ENCODE peak calls at places on chromosomes 6 and 20, in ten cellular contexts. One of them, this sample, is unnamed.

GRCh38 chr20:57073402-57073801 is 193.0 kb downstream of the BMP7 start:
- DNase-seq in COR-L47: no peak
- DNase-seq in CD4-positive, alpha-beta T cell: no peak
- DNase-seq in NCI-H345: no peak
- DNase-seq in NCI-H2171: no peak
- DNase-seq in astrocyte of the hippocampus: no peak
- DNase-seq in epithelial cell of esophagus: no peak
- DNase-seq in fibroblast of lung: no peak
- DNase-seq in endothelial cell: no peak
- DNase-seq in left ventricle myocardium superior: no peak
- DNase-seq in this sample: no peak

GRCh38 chr6:15638373-15638772 is 24.5 kb downstream of the DTNBP1 start:
- DNase-seq in COR-L47: no peak
- DNase-seq in CD4-positive, alpha-beta T cell: no peak
- DNase-seq in NCI-H345: no peak
- DNase-seq in NCI-H2171: no peak
- DNase-seq in astrocyte of the hippocampus: no peak
- DNase-seq in epithelial cell of esophagus: no peak
- DNase-seq in fibroblast of lung: no peak
- DNase-seq in endothelial cell: no peak
- DNase-seq in left ventricle myocardium superior: no peak
- DNase-seq in this sample: no peak

GRCh38 chr6:150546457-150546856 is 53.2 kb upstream of the PLEKHG1 start:
- DNase-seq in COR-L47: no peak
- DNase-seq in CD4-positive, alpha-beta T cell: no peak
- DNase-seq in NCI-H345: no peak
- DNase-seq in NCI-H2171: no peak
- DNase-seq in astrocyte of the hippocampus: no peak
- DNase-seq in epithelial cell of esophagus: no peak
- DNase-seq in fibroblast of lung: no peak
- DNase-seq in endothelial cell: peak; percentile 17
- DNase-seq in left ventricle myocardium superior: no peak
- DNase-seq in this sample: no peak

GRCh38 chr6:89475106-89475505 is 42.2 kb downstream of the ANKRD6 start:
- DNase-seq in COR-L47: no peak
- DNase-seq in CD4-positive, alpha-beta T cell: no peak
- DNase-seq in NCI-H345: no peak
- DNase-seq in NCI-H2171: no peak
- DNase-seq in astrocyte of the hippocampus: no peak
- DNase-seq in epithelial cell of esophagus: peak; percentile 40
- DNase-seq in fibroblast of lung: peak; percentile 13
- DNase-seq in endothelial cell: no peak
- DNase-seq in left ventricle myocardium superior: no peak
- DNase-seq in this sample: no peak

GRCh38 chr20:58993332-58994248 is 12.5 kb downstream of the NELFCD start:
- DNase-seq in COR-L47: no peak
- DNase-seq in CD4-positive, alpha-beta T cell: no peak
- DNase-seq in NCI-H345: no peak
- DNase-seq in NCI-H2171: no peak
- DNase-seq in astrocyte of the hippocampus: no peak
- DNase-seq in epithelial cell of esophagus: no peak
- DNase-seq in fibroblast of lung: no peak
- DNase-seq in endothelial cell: no peak
- DNase-seq in left ventricle myocardium superior: no peak
- DNase-seq in this sample: no peak

GRCh38 chr6:168823397-168824020 is 382.5 kb downstream of the SMOC2 start:
- DNase-seq in COR-L47: no peak
- DNase-seq in CD4-positive, alpha-beta T cell: no peak
- DNase-seq in NCI-H345: no peak
- DNase-seq in NCI-H2171: no peak
- DNase-seq in astrocyte of the hippocampus: peak; percentile 12
- DNase-seq in epithelial cell of esophagus: no peak
- DNase-seq in fibroblast of lung: peak; percentile 2
- DNase-seq in endothelial cell: no peak
- DNase-seq in left ventricle myocardium superior: no peak
- DNase-seq in this sample: no peak

GRCh38 chr6:15491255-15491985 is 171.4 kb downstream of the DTNBP1 start:
- DNase-seq in COR-L47: peak; percentile 43
- DNase-seq in CD4-positive, alpha-beta T cell: peak; percentile 64
- DNase-seq in NCI-H345: no peak
- DNase-seq in NCI-H2171: no peak
- DNase-seq in astrocyte of the hippocampus: peak; percentile 81
- DNase-seq in epithelial cell of esophagus: peak; percentile 69
- DNase-seq in fibroblast of lung: peak; percentile 66
- DNase-seq in endothelial cell: peak; percentile 73
- DNase-seq in left ventricle myocardium superior: peak; percentile 76
- DNase-seq in this sample: peak; percentile 57

GRCh38 chr6:158488065-158488464 is 71.8 kb upstream of the TMEM181 start:
- DNase-seq in COR-L47: no peak
- DNase-seq in CD4-positive, alpha-beta T cell: no peak
- DNase-seq in NCI-H345: no peak
- DNase-seq in NCI-H2171: no peak
- DNase-seq in astrocyte of the hippocampus: peak; percentile 95
- DNase-seq in epithelial cell of esophagus: peak; percentile 97
- DNase-seq in fibroblast of lung: peak; percentile 100
- DNase-seq in endothelial cell: no peak
- DNase-seq in left ventricle myocardium superior: no peak
- DNase-seq in this sample: no peak

GRCh38 chr6:7467007-7467897 is 74.2 kb upstream of the DSP start:
- DNase-seq in COR-L47: no peak
- DNase-seq in CD4-positive, alpha-beta T cell: no peak
- DNase-seq in NCI-H345: no peak
- DNase-seq in NCI-H2171: no peak
- DNase-seq in astrocyte of the hippocampus: peak; percentile 22
- DNase-seq in epithelial cell of esophagus: no peak
- DNase-seq in fibroblast of lung: peak; percentile 34
- DNase-seq in endothelial cell: peak; percentile 17
- DNase-seq in left ventricle myocardium superior: no peak
- DNase-seq in this sample: no peak

GRCh38 chr20:58494923-58495622 is 20.1 kb downstream of the APCDD1L start:
- DNase-seq in COR-L47: no peak
- DNase-seq in CD4-positive, alpha-beta T cell: no peak
- DNase-seq in NCI-H345: no peak
- DNase-seq in NCI-H2171: no peak
- DNase-seq in astrocyte of the hippocampus: no peak
- DNase-seq in epithelial cell of esophagus: no peak
- DNase-seq in fibroblast of lung: no peak
- DNase-seq in endothelial cell: no peak
- DNase-seq in left ventricle myocardium superior: no peak
- DNase-seq in this sample: no peak

GRCh38 chr20:40489886-40490285 is 199.2 kb downstream of the MAFB start:
- DNase-seq in COR-L47: no peak
- DNase-seq in CD4-positive, alpha-beta T cell: no peak
- DNase-seq in NCI-H345: no peak
- DNase-seq in NCI-H2171: no peak
- DNase-seq in astrocyte of the hippocampus: peak; percentile 76
- DNase-seq in epithelial cell of esophagus: peak; percentile 74
- DNase-seq in fibroblast of lung: peak; percentile 59
- DNase-seq in endothelial cell: no peak
- DNase-seq in left ventricle myocardium superior: no peak
- DNase-seq in this sample: no peak

GRCh38 chr6:112883095-112883494 is 536.0 kb downstream of the RFPL4B start:
- DNase-seq in COR-L47: no peak
- DNase-seq in CD4-positive, alpha-beta T cell: no peak
- DNase-seq in NCI-H345: no peak
- DNase-seq in NCI-H2171: no peak
- DNase-seq in astrocyte of the hippocampus: no peak
- DNase-seq in epithelial cell of esophagus: no peak
- DNase-seq in fibroblast of lung: peak; percentile 55
- DNase-seq in endothelial cell: no peak
- DNase-seq in left ventricle myocardium superior: no peak
- DNase-seq in this sample: no peak

GRCh38 chr6:36679043-36679821 is 718 bp downstream of the CDKN1A start:
- DNase-seq in COR-L47: peak; percentile 14
- DNase-seq in CD4-positive, alpha-beta T cell: no peak
- DNase-seq in NCI-H345: peak; percentile 57
- DNase-seq in NCI-H2171: no peak
- DNase-seq in astrocyte of the hippocampus: peak; percentile 69
- DNase-seq in epithelial cell of esophagus: peak; percentile 39
- DNase-seq in fibroblast of lung: peak; percentile 57
- DNase-seq in endothelial cell: peak; percentile 42
- DNase-seq in left ventricle myocardium superior: peak; percentile 84
- DNase-seq in this sample: no peak